ENCODE peak calls at places on chromosomes 16 and 17, in five cellular contexts. One of them, this sample, is unnamed.

GRCh38 chr17:39236981-39237441 is 11.3 kb upstream of the STAC2 start:
- DNase-seq in hypothalamus: no peak
- DNase-seq in endothelial cell: no peak
- DNase-seq in RCC 7860: no peak
- DNase-seq in BE2C: no peak
- DNase-seq in this sample: no peak

GRCh38 chr16:11742041-11742535 is 569 bp downstream of the TXNDC11 start:
- DNase-seq in BE2C: no peak
- DNase-seq in endothelial cell: peak
- DNase-seq in hypothalamus: no peak
- DNase-seq in RCC 7860: peak
- DNase-seq in this sample: peak

GRCh38 chr16:4663756-4664465 is 29.5 kb upstream of the NUDT16L1 start:
- DNase-seq in endothelial cell: no peak
- DNase-seq in BE2C: no peak
- DNase-seq in hypothalamus: peak
- DNase-seq in RCC 7860: no peak
- DNase-seq in this sample: no peak

GRCh38 chr17:36947922-36948716 is 635 bp upstream of the AATF start:
- DNase-seq in endothelial cell: no peak
- DNase-seq in RCC 7860: no peak
- DNase-seq in hypothalamus: no peak
- DNase-seq in BE2C: no peak
- DNase-seq in this sample: no peak

GRCh38 chr17:15919466-15919865 is 25.5 kb upstream of the ADORA2B start:
- DNase-seq in hypothalamus: no peak
- DNase-seq in RCC 7860: no peak
- DNase-seq in endothelial cell: no peak
- DNase-seq in BE2C: no peak
- DNase-seq in this sample: no peak

GRCh38 chr16:56401482-56401881 is 23.9 kb downstream of the AMFR start:
- DNase-seq in BE2C: peak
- DNase-seq in RCC 7860: no peak
- DNase-seq in hypothalamus: no peak
- DNase-seq in endothelial cell: peak
- DNase-seq in this sample: no peak

GRCh38 chr16:82195917-82196494 is 26.0 kb upstream of the MPHOSPH6 start:
- DNase-seq in RCC 7860: no peak
- DNase-seq in hypothalamus: no peak
- DNase-seq in BE2C: no peak
- DNase-seq in endothelial cell: no peak
- DNase-seq in this sample: no peak

GRCh38 chr16:58960484-58960883 is 226.4 kb upstream of the GOT2 start:
- DNase-seq in endothelial cell: no peak
- DNase-seq in RCC 7860: no peak
- DNase-seq in hypothalamus: no peak
- DNase-seq in BE2C: no peak
- DNase-seq in this sample: no peak

GRCh38 chr16:1159973-1160772 is 7.3 kb downstream of the CACNA1H start:
- DNase-seq in hypothalamus: peak
- DNase-seq in BE2C: no peak
- DNase-seq in RCC 7860: peak
- DNase-seq in endothelial cell: no peak
- DNase-seq in this sample: no peak

GRCh38 chr16:51290886-51291285 is 139.8 kb upstream of the SALL1 start:
- DNase-seq in RCC 7860: no peak
- DNase-seq in BE2C: no peak
- DNase-seq in endothelial cell: no peak
- DNase-seq in hypothalamus: no peak
- DNase-seq in this sample: no peak

GRCh38 chr16:31693733-31694132 is 166.0 kb downstream of the AHSP start:
- DNase-seq in RCC 7860: no peak
- DNase-seq in BE2C: no peak
- DNase-seq in endothelial cell: no peak
- DNase-seq in hypothalamus: no peak
- DNase-seq in this sample: no peak

GRCh38 chr17:35748979-35749378 is 4.1 kb downstream of the GAS2L2 start:
- DNase-seq in endothelial cell: no peak
- DNase-seq in hypothalamus: no peak
- DNase-seq in BE2C: no peak
- DNase-seq in RCC 7860: no peak
- DNase-seq in this sample: no peak

GRCh38 chr16:3123986-3124886 is 10.6 kb upstream of the ZNF213 start:
- DNase-seq in BE2C: peak
- DNase-seq in RCC 7860: peak
- DNase-seq in hypothalamus: peak
- DNase-seq in endothelial cell: peak
- DNase-seq in this sample: peak

GRCh38 chr17:34386925-34387550 is 24.0 kb upstream of the CCL1 start:
- DNase-seq in hypothalamus: no peak
- DNase-seq in RCC 7860: no peak
- DNase-seq in BE2C: no peak
- DNase-seq in endothelial cell: no peak
- DNase-seq in this sample: no peak